ENCODE peak calls at places on chromosome 7, in four cellular contexts. One of them, this sample, is unnamed.

GRCh38 chr7:157854066-157854891 is 517.5 kb downstream of the DNAJB6 start:
- ATAC-seq in left colon: peak
- ATAC-seq in HepG2: peak
- ATAC-seq in CD8-positive, alpha-beta T cell: no peak
- ATAC-seq in this sample: peak

GRCh38 chr7:157046681-157047080 is 36.2 kb upstream of the MNX1 start:
- ATAC-seq in HepG2: no peak
- ATAC-seq in CD8-positive, alpha-beta T cell: no peak
- ATAC-seq in left colon: no peak
- ATAC-seq in this sample: no peak

GRCh38 chr7:34160261-34160752 is 255.0 kb downstream of the BMPER start:
- ATAC-seq in left colon: no peak
- ATAC-seq in CD8-positive, alpha-beta T cell: no peak
- ATAC-seq in HepG2: no peak
- ATAC-seq in this sample: no peak

GRCh38 chr7:69845721-69846495 is 247.6 kb downstream of the AUTS2 start:
- ATAC-seq in left colon: no peak
- ATAC-seq in CD8-positive, alpha-beta T cell: no peak
- ATAC-seq in HepG2: no peak
- ATAC-seq in this sample: peak

GRCh38 chr7:130008941-130009847 is 42.0 kb downstream of the ZC3HC1 start:
- ATAC-seq in left colon: peak
- ATAC-seq in CD8-positive, alpha-beta T cell: no peak
- ATAC-seq in HepG2: peak
- ATAC-seq in this sample: no peak

GRCh38 chr7:42219447-42219846 is 17.6 kb downstream of the GLI3 start:
- ATAC-seq in HepG2: no peak
- ATAC-seq in CD8-positive, alpha-beta T cell: no peak
- ATAC-seq in left colon: no peak
- ATAC-seq in this sample: no peak

GRCh38 chr7:30226593-30227268 is 57.7 kb upstream of the ZNRF2 start:
- ATAC-seq in CD8-positive, alpha-beta T cell: no peak
- ATAC-seq in left colon: peak
- ATAC-seq in HepG2: peak
- ATAC-seq in this sample: no peak

GRCh38 chr7:31747553-31747952 is 60.5 kb downstream of the PPP1R17 start:
- ATAC-seq in HepG2: no peak
- ATAC-seq in CD8-positive, alpha-beta T cell: no peak
- ATAC-seq in left colon: peak
- ATAC-seq in this sample: no peak

GRCh38 chr7:106371629-106372028 is 86.8 kb upstream of the NAMPT start:
- ATAC-seq in HepG2: no peak
- ATAC-seq in CD8-positive, alpha-beta T cell: no peak
- ATAC-seq in left colon: peak
- ATAC-seq in this sample: no peak

GRCh38 chr7:142349670-142350405 is 92.0 kb upstream of the PRSS58 start:
- ATAC-seq in left colon: no peak
- ATAC-seq in HepG2: no peak
- ATAC-seq in CD8-positive, alpha-beta T cell: no peak
- ATAC-seq in this sample: no peak

GRCh38 chr7:68133045-68133444 is 1136.4 kb downstream of the TYW1 start:
- ATAC-seq in CD8-positive, alpha-beta T cell: no peak
- ATAC-seq in left colon: no peak
- ATAC-seq in HepG2: no peak
- ATAC-seq in this sample: no peak

GRCh38 chr7:44625899-44626511 is 19.6 kb downstream of the OGDH start:
- ATAC-seq in left colon: no peak
- ATAC-seq in CD8-positive, alpha-beta T cell: no peak
- ATAC-seq in HepG2: no peak
- ATAC-seq in this sample: no peak

GRCh38 chr7:77157446-77157845 is 35.0 kb downstream of the CCDC146 start:
- ATAC-seq in HepG2: no peak
- ATAC-seq in CD8-positive, alpha-beta T cell: no peak
- ATAC-seq in left colon: no peak
- ATAC-seq in this sample: peak

GRCh38 chr7:149860821-149861727 is 12.7 kb upstream of the ATP6V0E2 start:
- ATAC-seq in HepG2: peak
- ATAC-seq in left colon: no peak
- ATAC-seq in CD8-positive, alpha-beta T cell: no peak
- ATAC-seq in this sample: no peak